ENCODE peak calls at places on chromosomes 7 and 10, in five cellular contexts. One of them, this sample, is unnamed.

GRCh38 chr7:22651534-22652243 is 75.3 kb upstream of the IL6 start:
- DNase-seq in esophagus muscularis mucosa: no peak
- DNase-seq in thyroid gland: peak; percentile 9
- DNase-seq in lower lobe of right lung: no peak
- DNase-seq in uterus: no peak
- DNase-seq in this sample: no peak

GRCh38 chr10:31134303-31134928 is 102.8 kb upstream of the ZNF438 start:
- DNase-seq in thyroid gland: peak; percentile 50
- DNase-seq in lower lobe of right lung: no peak
- DNase-seq in uterus: peak; percentile 38
- DNase-seq in esophagus muscularis mucosa: no peak
- DNase-seq in this sample: peak; percentile 56

GRCh38 chr7:19108985-19109946 is 8.2 kb downstream of the TWIST1 start:
- DNase-seq in thyroid gland: no peak
- DNase-seq in lower lobe of right lung: no peak
- DNase-seq in esophagus muscularis mucosa: no peak
- DNase-seq in uterus: no peak
- DNase-seq in this sample: no peak

GRCh38 chr10:31697271-31698168 is 231.1 kb downstream of the ARHGAP12 start:
- DNase-seq in esophagus muscularis mucosa: peak; percentile 97
- DNase-seq in thyroid gland: peak; percentile 42
- DNase-seq in uterus: peak; percentile 83
- DNase-seq in lower lobe of right lung: peak; percentile 78
- DNase-seq in this sample: no peak

GRCh38 chr7:107920048-107920772 is 29.2 kb downstream of the DLD start:
- DNase-seq in esophagus muscularis mucosa: no peak
- DNase-seq in thyroid gland: no peak
- DNase-seq in lower lobe of right lung: no peak
- DNase-seq in uterus: no peak
- DNase-seq in this sample: no peak

GRCh38 chr7:135167360-135167759 is 3.1 kb downstream of the CYREN start:
- DNase-seq in thyroid gland: no peak
- DNase-seq in lower lobe of right lung: no peak
- DNase-seq in esophagus muscularis mucosa: no peak
- DNase-seq in uterus: no peak
- DNase-seq in this sample: no peak

GRCh38 chr7:102889836-102890235 is 23.0 kb upstream of the LRRC17 start:
- DNase-seq in esophagus muscularis mucosa: peak; percentile 39
- DNase-seq in thyroid gland: no peak
- DNase-seq in uterus: no peak
- DNase-seq in lower lobe of right lung: no peak
- DNase-seq in this sample: no peak

GRCh38 chr10:30781571-30782542 is 152.3 kb upstream of the LYZL2 start:
- DNase-seq in uterus: no peak
- DNase-seq in lower lobe of right lung: no peak
- DNase-seq in thyroid gland: no peak
- DNase-seq in esophagus muscularis mucosa: no peak
- DNase-seq in this sample: no peak

GRCh38 chr7:33262476-33262875 is 133.1 kb downstream of the BBS9 start:
- DNase-seq in esophagus muscularis mucosa: no peak
- DNase-seq in thyroid gland: no peak
- DNase-seq in uterus: no peak
- DNase-seq in lower lobe of right lung: no peak
- DNase-seq in this sample: no peak

GRCh38 chr10:113031147-113031546 is 81.1 kb downstream of the TCF7L2 start:
- DNase-seq in uterus: no peak
- DNase-seq in esophagus muscularis mucosa: no peak
- DNase-seq in lower lobe of right lung: no peak
- DNase-seq in thyroid gland: no peak
- DNase-seq in this sample: no peak

GRCh38 chr10:113093188-113094113 is 143.4 kb downstream of the TCF7L2 start:
- DNase-seq in thyroid gland: no peak
- DNase-seq in esophagus muscularis mucosa: no peak
- DNase-seq in lower lobe of right lung: no peak
- DNase-seq in uterus: no peak
- DNase-seq in this sample: no peak

GRCh38 chr7:156903232-156903909 is 10.4 kb upstream of the LMBR1 start:
- DNase-seq in lower lobe of right lung: no peak
- DNase-seq in esophagus muscularis mucosa: no peak
- DNase-seq in thyroid gland: peak; percentile 60
- DNase-seq in uterus: no peak
- DNase-seq in this sample: no peak

GRCh38 chr7:133941496-133941895 is 185.6 kb upstream of the LRGUK start:
- DNase-seq in lower lobe of right lung: no peak
- DNase-seq in thyroid gland: no peak
- DNase-seq in uterus: no peak
- DNase-seq in esophagus muscularis mucosa: no peak
- DNase-seq in this sample: no peak

GRCh38 chr7:139523199-139523941 is at the start of gene CLEC2L:
- DNase-seq in thyroid gland: peak; percentile 16
- DNase-seq in uterus: no peak
- DNase-seq in esophagus muscularis mucosa: no peak
- DNase-seq in lower lobe of right lung: no peak
- DNase-seq in this sample: no peak

GRCh38 chr10:69103784-69104183 is 15.9 kb downstream of the SRGN start:
- DNase-seq in esophagus muscularis mucosa: no peak
- DNase-seq in uterus: no peak
- DNase-seq in lower lobe of right lung: no peak
- DNase-seq in thyroid gland: no peak
- DNase-seq in this sample: no peak

GRCh38 chr10:127919418-127920191 is 12.7 kb downstream of the PTPRE start:
- DNase-seq in thyroid gland: no peak
- DNase-seq in esophagus muscularis mucosa: peak; percentile 91
- DNase-seq in lower lobe of right lung: no peak
- DNase-seq in uterus: no peak
- DNase-seq in this sample: peak; percentile 13

GRCh38 chr7:45080265-45080957 is 8.4 kb downstream of the NACAD start:
- DNase-seq in esophagus muscularis mucosa: no peak
- DNase-seq in lower lobe of right lung: no peak
- DNase-seq in uterus: no peak
- DNase-seq in thyroid gland: no peak
- DNase-seq in this sample: no peak

GRCh38 chr10:59265140-59265539 is 88.7 kb downstream of the PHYHIPL start:
- DNase-seq in uterus: no peak
- DNase-seq in thyroid gland: no peak
- DNase-seq in lower lobe of right lung: no peak
- DNase-seq in esophagus muscularis mucosa: no peak
- DNase-seq in this sample: no peak

GRCh38 chr10:29257106-29257783 is 31.6 kb upstream of the LYZL1 start:
- DNase-seq in thyroid gland: peak; percentile 10
- DNase-seq in lower lobe of right lung: no peak
- DNase-seq in esophagus muscularis mucosa: no peak
- DNase-seq in uterus: peak; percentile 90
- DNase-seq in this sample: no peak

GRCh38 chr10:29895436-29895835 is 163.9 kb downstream of the JCAD start:
- DNase-seq in lower lobe of right lung: no peak
- DNase-seq in uterus: peak; percentile 78
- DNase-seq in thyroid gland: peak; percentile 24
- DNase-seq in esophagus muscularis mucosa: no peak
- DNase-seq in this sample: no peak

DNA sequence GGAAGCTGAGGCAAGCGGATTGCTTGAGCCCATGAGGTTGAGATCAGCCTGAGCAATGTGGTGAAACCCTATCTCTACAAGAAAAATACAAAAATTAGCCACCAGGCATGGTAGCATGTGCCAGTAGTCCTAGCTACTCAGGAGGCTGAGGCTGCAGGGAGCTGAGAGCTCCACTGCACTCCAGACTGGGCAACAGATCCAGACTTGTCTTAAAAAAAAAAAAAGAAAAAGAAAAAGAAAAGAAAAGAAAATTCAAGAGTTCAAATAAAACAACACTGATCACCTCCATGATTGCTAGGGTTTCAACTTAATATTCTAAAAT is 34.4 kb downstream of the RTKN2 start:
- DNase-seq in lower lobe of right lung: no peak
- DNase-seq in thyroid gland: no peak
- DNase-seq in uterus: no peak
- DNase-seq in esophagus muscularis mucosa: no peak
- DNase-seq in this sample: no peak
- H3K27ac ChIP-seq in lower lobe of right lung: no peak overlapping the region
- H3K27ac ChIP-seq in thyroid gland: no peak overlapping the region
- H3K27ac ChIP-seq in uterus: no peak overlapping the region
- H3K27ac ChIP-seq in esophagus muscularis mucosa: no peak overlapping the region
- H3K27ac ChIP-seq in this sample: no peak overlapping the region

DNA sequence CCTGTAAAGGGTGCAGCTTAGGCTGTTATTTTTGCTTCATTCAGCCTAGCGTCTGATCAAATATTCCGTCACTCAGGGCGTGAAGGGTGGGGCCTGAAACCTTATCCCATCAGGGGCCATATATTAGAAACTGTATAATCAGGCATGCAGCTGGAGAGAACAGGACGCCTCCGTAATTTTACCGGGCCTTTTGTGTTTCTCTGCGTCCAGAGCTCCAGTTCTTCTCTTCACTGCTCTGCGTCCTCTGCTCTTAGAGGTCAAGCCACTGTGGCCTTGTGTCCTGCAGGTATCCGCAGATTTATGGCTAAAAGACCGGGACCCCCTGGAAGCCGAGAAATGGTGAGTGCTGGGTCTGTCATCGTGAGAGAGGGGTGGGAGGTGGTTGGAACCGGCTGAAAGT is at the start of gene ZNF735:
- DNase-seq in uterus: no peak
- DNase-seq in thyroid gland: no peak
- DNase-seq in lower lobe of right lung: no peak
- DNase-seq in esophagus muscularis mucosa: no peak
- DNase-seq in this sample: no peak
- H3K4me1 ChIP-seq in uterus: no peaks in the 10 kb centered on the region
- H3K4me1 ChIP-seq in thyroid gland: no peaks in the 10 kb centered on the region
- H3K4me1 ChIP-seq in lower lobe of right lung: no peaks in the 10 kb centered on the region
- H3K4me1 ChIP-seq in esophagus muscularis mucosa: no peaks in the 10 kb centered on the region
- H3K4me1 ChIP-seq in this sample: no peaks in the 10 kb centered on the region

GRCh38 chr10:132162021-132162531 is 24.7 kb upstream of the DPYSL4 start:
- DNase-seq in uterus: no peak
- DNase-seq in lower lobe of right lung: peak; percentile 24
- DNase-seq in thyroid gland: no peak
- DNase-seq in esophagus muscularis mucosa: no peak
- DNase-seq in this sample: no peak

GRCh38 chr10:132163826-132164515 is 22.8 kb upstream of the DPYSL4 start:
- DNase-seq in uterus: no peak
- DNase-seq in lower lobe of right lung: peak; percentile 21
- DNase-seq in thyroid gland: no peak
- DNase-seq in esophagus muscularis mucosa: no peak
- DNase-seq in this sample: no peak

GRCh38 chr10:132162590-132163277 is 24.0 kb upstream of the DPYSL4 start:
- DNase-seq in uterus: no peak
- DNase-seq in thyroid gland: no peak
- DNase-seq in esophagus muscularis mucosa: no peak
- DNase-seq in lower lobe of right lung: peak; percentile 52
- DNase-seq in this sample: no peak

GRCh38 chr10:132164801-132165278 is 21.9 kb upstream of the DPYSL4 start:
- DNase-seq in thyroid gland: no peak
- DNase-seq in lower lobe of right lung: peak; percentile 41
- DNase-seq in esophagus muscularis mucosa: no peak
- DNase-seq in uterus: no peak
- DNase-seq in this sample: no peak

DNA sequence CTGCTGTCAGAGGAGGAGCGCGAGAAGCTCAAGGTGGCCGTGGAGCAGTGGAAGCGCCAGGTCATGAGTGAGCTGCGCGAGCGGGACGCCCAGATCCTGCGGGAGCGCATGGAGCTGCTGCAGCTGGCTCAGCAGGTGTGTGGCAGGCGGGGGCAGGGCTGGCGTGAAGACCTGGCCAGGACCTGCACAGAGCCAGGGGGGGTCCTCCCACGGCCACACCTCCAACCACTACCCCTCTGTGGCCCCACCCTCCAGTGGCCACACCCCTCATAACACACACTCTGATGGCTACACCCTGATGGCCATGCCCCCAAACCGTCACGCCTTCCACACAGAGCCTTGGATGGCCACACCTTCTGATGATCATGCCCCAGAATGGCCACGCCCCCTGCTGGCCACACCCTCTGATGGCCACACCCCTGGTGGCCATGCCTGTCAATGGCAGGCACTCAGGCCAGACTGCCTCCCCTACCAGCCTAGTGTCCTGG is 23.4 kb upstream of the DPYSL4 start:
- DNase-seq in esophagus muscularis mucosa: no peak
- DNase-seq in thyroid gland: no peak
- DNase-seq in uterus: no peak
- DNase-seq in lower lobe of right lung: peak; percentile 50
- DNase-seq in this sample: peak; percentile 20
- H3K27me3 ChIP-seq in esophagus muscularis mucosa: no peaks in the 10 kb centered on the region
- H3K27me3 ChIP-seq in thyroid gland: no peaks in the 10 kb centered on the region
- H3K27me3 ChIP-seq in uterus: no peaks in the 10 kb centered on the region
- H3K27me3 ChIP-seq in lower lobe of right lung: peaks cover 18% of the 10 kb centered on the region
- H3K27me3 ChIP-seq in this sample: no peaks in the 10 kb centered on the region

GRCh38 chr7:113892818-113893217 is 26.0 kb downstream of the PPP1R3A start:
- DNase-seq in lower lobe of right lung: no peak
- DNase-seq in uterus: no peak
- DNase-seq in esophagus muscularis mucosa: no peak
- DNase-seq in thyroid gland: no peak
- DNase-seq in this sample: no peak

GRCh38 chr7:113891828-113892227 is 27.0 kb downstream of the PPP1R3A start:
- DNase-seq in lower lobe of right lung: no peak
- DNase-seq in esophagus muscularis mucosa: no peak
- DNase-seq in thyroid gland: no peak
- DNase-seq in uterus: no peak
- DNase-seq in this sample: no peak

GRCh38 chr7:113891031-113891350 is 27.8 kb downstream of the PPP1R3A start:
- DNase-seq in lower lobe of right lung: no peak
- DNase-seq in esophagus muscularis mucosa: no peak
- DNase-seq in uterus: no peak
- DNase-seq in thyroid gland: no peak
- DNase-seq in this sample: no peak

DNA sequence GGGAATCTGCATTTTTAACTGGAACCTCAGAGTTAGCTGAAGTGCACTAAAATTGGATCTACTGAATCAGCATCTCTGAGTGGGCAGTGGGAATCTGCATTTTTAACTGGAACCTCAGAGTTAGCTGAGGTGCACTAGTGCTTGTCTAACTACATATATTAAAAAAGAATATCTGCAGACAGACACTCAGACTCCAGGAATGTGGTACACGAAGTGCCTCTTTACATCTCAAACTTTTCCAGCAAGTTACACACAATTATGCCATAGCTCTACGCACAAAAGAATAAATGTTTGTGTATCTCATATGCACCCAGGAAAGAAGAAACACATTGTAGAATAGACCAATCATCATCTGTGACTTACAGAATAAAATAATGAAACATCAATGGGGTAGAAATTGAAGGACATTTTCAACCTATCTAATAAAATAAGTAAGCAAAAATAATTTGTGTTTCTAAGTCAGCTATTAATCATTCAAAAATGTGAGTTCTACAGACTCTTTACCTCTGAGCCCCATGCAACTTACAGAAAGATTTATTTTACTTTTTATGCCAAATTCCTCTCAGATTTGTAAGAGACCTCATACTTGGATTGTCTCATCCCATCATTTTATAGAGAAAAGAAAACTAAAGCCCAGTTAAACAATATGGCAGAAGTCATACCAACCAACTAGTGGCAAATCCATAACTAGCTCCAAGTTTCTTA is 28.3 kb downstream of the PPP1R3A start:
- DNase-seq in lower lobe of right lung: no peak
- DNase-seq in esophagus muscularis mucosa: no peak
- DNase-seq in uterus: no peak
- DNase-seq in thyroid gland: no peak
- DNase-seq in this sample: no peak
- H3K27ac ChIP-seq in lower lobe of right lung: no peak overlapping the region
- H3K27ac ChIP-seq in esophagus muscularis mucosa: no peak overlapping the region
- H3K27ac ChIP-seq in uterus: no peak overlapping the region
- H3K27ac ChIP-seq in thyroid gland: no peak overlapping the region
- H3K27ac ChIP-seq in this sample: no peak overlapping the region

This sample was measured in DND-41.